ENCODE peak calls at places on chromosomes 11 and 22, in nine cellular contexts. F is psoas muscle, J is bronchial epithelial cell, N is Peyer's patch, P is stomach, C is PC-9, V is AG10803, Q is body of pancreas, O is heart right ventricle. A is an unnamed sample.

GRCh38 chr22:25367756-25368155 is 148.3 kb downstream of the CRYBB2 start:
- DNase-seq in F (no peak), J (no peak), N (no peak), P (no peak), C (no peak), V (no peak), Q (no peak), O (no peak), A (no peak)

GRCh38 chr11:47858169-47858543 is 10.0 kb upstream of the NUP160 start:
- DNase-seq in F (no peak), J (peak), N (no peak), P (no peak), C (no peak), V (peak), Q (no peak), O (no peak), A (peak)

GRCh38 chr11:96091476-96091875 is 167.6 kb upstream of the MTMR2 start:
- DNase-seq in F (no peak), J (no peak), N (no peak), P (no peak), C (no peak), V (no peak), Q (no peak), O (no peak), A (no peak)

GRCh38 chr11:10654211-10655150 is 39.1 kb downstream of the IRAG1 start:
- DNase-seq in F (no peak), J (peak), N (no peak), P (no peak), C (no peak), V (peak), Q (no peak), O (no peak), A (peak)

GRCh38 chr22:21443735-21444421 is 23.3 kb upstream of the TMEM191C start:
- DNase-seq in F (peak), J (no peak), N (no peak), P (peak), C (no peak), V (no peak), Q (peak), O (peak), A (no peak)

GRCh38 chr22:44729391-44730012 is 22.9 kb upstream of the ARHGAP8 start:
- DNase-seq in F (peak), J (no peak), N (no peak), P (no peak), C (no peak), V (peak), Q (no peak), O (peak), A (peak)

GRCh38 chr22:35359380-35360065 is 21.4 kb upstream of the HMOX1 start:
- DNase-seq in F (no peak), J (no peak), N (no peak), P (no peak), C (no peak), V (no peak), Q (no peak), O (no peak), A (no peak)

GRCh38 chr11:33001281-33001680 is 14.4 kb upstream of the DEPDC7 start:
- DNase-seq in F (no peak), J (no peak), N (no peak), P (no peak), C (no peak), V (peak), Q (no peak), O (no peak), A (no peak)

GRCh38 chr11:46718155-46719019 is 626 bp upstream of the F2 start:
- DNase-seq in F (no peak), J (peak), N (no peak), P (peak), C (no peak), V (no peak), Q (no peak), O (no peak), A (no peak)

GRCh38 chr11:47916361-47916841 is 64.0 kb upstream of the PTPRJ start:
- DNase-seq in F (peak), J (no peak), N (no peak), P (peak), C (no peak), V (peak), Q (peak), O (peak), A (no peak)

GRCh38 chr11:118241191-118242098 is 10.7 kb downstream of the MPZL3 start:
- DNase-seq in F (no peak), J (peak), N (no peak), P (peak), C (peak), V (no peak), Q (peak), O (peak), A (no peak)

GRCh38 chr11:120182790-120183491 is 27.9 kb upstream of the OAF start:
- DNase-seq in F (peak), J (peak), N (no peak), P (peak), C (peak), V (no peak), Q (peak), O (peak), A (no peak)
- TF ChIP-seq CTCF in F (no peak), J (peak), N (peak), P (no peak), C (peak), V (peak), Q (peak), O (peak), A (peak)

GRCh38 chr11:2777396-2777795 is 77.6 kb upstream of the KCNQ1OT1 start:
- DNase-seq in F (no peak), J (peak), N (peak), P (peak), C (peak), V (peak), Q (peak), O (peak), A (no peak)

GRCh38 chr11:2779499-2779980 is 79.7 kb upstream of the KCNQ1OT1 start:
- DNase-seq in F (peak), J (no peak), N (no peak), P (no peak), C (no peak), V (no peak), Q (no peak), O (peak), A (no peak)

GRCh38 chr11:2779981-2780849 is 80.4 kb upstream of the KCNQ1OT1 start:
- DNase-seq in F (peak), J (no peak), N (peak), P (peak), C (no peak), V (no peak), Q (peak), O (peak), A (no peak)

GRCh38 chr11:2777871-2778629 is 78.3 kb upstream of the KCNQ1OT1 start:
- DNase-seq in F (peak), J (no peak), N (peak), P (peak), C (no peak), V (no peak), Q (peak), O (peak), A (no peak)

DNA sequence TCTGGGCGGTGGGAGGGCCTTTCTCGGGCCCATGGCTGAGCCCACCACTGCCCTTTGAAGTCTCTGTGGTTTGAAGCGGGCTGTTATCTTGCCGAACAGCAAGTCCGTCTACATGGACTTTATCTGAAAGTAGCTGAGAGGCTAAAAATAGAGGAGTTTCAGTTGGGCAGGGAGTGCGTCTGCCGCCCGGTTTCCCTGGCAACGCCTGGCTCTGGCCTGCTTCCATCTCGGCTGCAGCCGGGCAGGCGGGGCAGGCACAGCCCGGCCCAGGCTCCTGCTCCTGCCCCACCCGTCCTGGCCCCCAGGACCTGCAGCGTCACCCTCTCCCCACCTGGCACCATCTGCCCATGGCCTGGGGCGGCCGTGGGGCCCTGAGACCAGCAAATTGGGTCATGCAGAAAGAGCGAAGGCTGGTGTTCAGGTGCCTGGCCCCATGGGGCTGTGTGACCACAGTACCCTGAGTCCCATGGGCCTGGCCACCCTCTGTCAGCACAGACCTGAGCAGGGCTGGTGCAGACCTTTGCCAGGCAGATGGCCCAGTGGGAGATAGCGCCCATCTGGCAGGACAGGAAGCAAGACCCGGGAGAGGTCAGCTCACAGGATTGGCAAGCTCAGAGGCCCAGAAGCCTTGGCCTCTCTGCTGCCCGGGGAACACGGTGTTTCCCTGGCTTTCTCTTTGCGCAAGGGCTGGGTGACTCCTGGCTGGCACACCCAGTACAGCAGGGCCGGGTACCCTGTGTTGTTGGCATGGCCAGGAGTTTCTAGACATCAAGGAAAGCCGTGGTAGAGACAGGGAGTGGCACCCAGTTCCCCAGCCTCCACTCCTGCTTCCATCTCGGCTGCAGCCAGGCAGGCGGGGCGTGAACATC is 79.1 kb upstream of the KCNQ1OT1 start:
- DNase-seq in F (peak), J (peak), N (peak), P (peak), C (peak), V (peak), Q (peak), O (peak), A (peak)
- TF ChIP-seq CTCF in F (peak), J (peak), N (peak), P (no peak), C (no peak), V (no peak), Q (peak), O (peak), A (no peak)

DNA sequence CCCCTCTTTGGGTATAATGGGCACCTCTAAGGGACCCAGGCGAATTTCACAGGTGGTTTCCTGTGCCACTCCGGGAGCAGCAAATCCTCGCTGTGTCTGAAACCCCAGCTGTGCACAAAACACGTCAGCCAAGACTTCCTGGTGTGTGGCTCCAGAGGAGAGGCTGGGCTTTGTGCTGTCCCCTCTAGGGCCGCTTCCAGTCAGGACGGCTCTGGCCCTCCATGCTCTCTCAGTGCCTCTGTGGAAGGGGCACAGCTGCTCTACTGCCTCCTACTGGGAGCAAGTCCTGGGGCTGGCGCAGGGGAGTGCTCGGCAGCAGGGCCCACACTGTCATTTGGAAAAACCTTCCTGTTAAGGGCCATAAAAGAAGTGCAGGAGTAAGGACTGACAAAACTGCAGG is 23.7 kb upstream of the ARFGAP3 start:
- DNase-seq in F (no peak), J (no peak), N (no peak), P (no peak), C (no peak), V (no peak), Q (peak), O (no peak), A (no peak)
- TF ChIP-seq CTCF in F (peak), J (no peak), N (no peak), P (no peak), C (no peak), V (no peak), Q (peak), O (no peak), A (peak)

DNA sequence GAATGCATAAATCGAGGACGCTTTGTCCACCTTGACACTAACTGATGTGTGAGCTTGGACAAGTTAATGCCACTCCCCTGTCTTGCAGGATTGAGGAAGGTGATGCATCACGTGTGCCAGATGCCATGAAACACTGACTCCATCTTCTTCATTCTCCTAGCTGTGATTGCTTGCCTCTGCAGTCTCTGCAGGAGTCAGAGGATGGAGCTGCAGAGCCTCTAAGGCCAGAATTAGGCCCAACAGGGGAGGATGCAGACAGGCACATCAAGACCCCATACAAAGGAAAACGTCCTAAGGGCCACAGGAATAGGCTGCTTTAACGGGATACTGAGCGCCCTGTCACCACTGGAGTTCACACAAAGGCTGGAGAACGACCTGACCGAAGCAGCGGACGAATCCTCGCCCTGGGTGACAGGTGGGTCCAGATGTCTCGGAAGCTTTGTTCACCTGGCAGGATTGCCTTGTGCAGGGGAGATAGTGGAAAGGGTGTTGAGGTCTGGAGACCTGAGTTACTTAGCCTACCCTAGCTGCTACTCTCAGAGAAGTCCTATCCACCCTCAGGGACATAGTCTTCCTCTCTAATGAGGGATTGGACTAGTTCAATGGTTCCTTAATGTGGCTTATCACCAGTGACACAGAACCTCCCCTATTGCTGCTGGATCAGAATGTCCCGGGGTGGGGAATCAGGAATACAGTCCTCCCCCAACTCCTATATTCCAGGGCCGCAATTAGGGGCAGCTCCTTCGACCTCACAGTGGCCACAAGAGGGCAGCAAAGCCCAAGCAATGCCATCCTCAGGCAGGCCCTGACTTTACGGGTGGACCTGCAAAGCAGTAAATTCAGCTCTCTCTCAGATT is 32.4 kb downstream of the DBX1 start:
- DNase-seq in F (peak), J (peak), N (peak), P (peak), C (peak), V (peak), Q (peak), O (peak), A (peak)
- TF ChIP-seq CTCF in F (peak), J (peak), N (peak), P (no peak), C (peak), V (peak), Q (peak), O (peak), A (peak)

GRCh38 chr11:1553808-1554594 is 18.1 kb downstream of the DUSP8 start:
- DNase-seq in F (no peak), J (no peak), N (no peak), P (peak), C (peak), V (no peak), Q (peak), O (no peak), A (no peak)
- TF ChIP-seq CTCF in F (no peak), J (peak), N (peak), P (no peak), C (peak), V (no peak), Q (peak), O (no peak), A (peak)